ENCODE peak calls at places on chromosome 6, in five cellular contexts. M, D, V, C and X are unnamed samples.

GRCh38 chr6:143233563-143234285 is 173.0 kb downstream of the AIG1 start:
- DNase-seq in M (no peak), C (no peak), V (no peak), D (no peak), X (peak; percentile 20)

GRCh38 chr6:147054158-147054557 is 150.1 kb upstream of the STXBP5 start:
- DNase-seq in D (no peak), C (no peak), V (no peak), M (no peak), X (no peak)

GRCh38 chr6:1764584-1764983 is 154.9 kb downstream of the FOXC1 start:
- DNase-seq in D (no peak), C (no peak), V (no peak), M (no peak), X (no peak)

GRCh38 chr6:39053016-39053595 is 4.5 kb downstream of the GLP1R start:
- DNase-seq in C (no peak), V (peak; percentile 10), M (no peak), D (no peak), X (no peak)

GRCh38 chr6:21594427-21595264 is 1.1 kb downstream of the SOX4 start:
- DNase-seq in D (peak; percentile 26), C (peak; percentile 80), M (peak; percentile 30), V (peak; percentile 32), X (no peak)

GRCh38 chr6:75266716-75267291 is 17.8 kb downstream of the TMEM30A start:
- DNase-seq in V (peak; percentile 7), D (no peak), C (peak; percentile 24), M (no peak), X (no peak)

GRCh38 chr6:120899932-120900331 is 434.3 kb downstream of the TBC1D32 start:
- DNase-seq in D (no peak), M (no peak), C (no peak), V (no peak), X (no peak)

GRCh38 chr6:124963416-124964083 is 1.3 kb downstream of the RNF217 start:
- DNase-seq in V (peak; percentile 41), C (peak; percentile 38), D (no peak), M (no peak), X (no peak)